ENCODE peak calls at places on chromosomes 12 and 14, in nine cellular contexts. M, T, S, Z, B, P, E, V and I are unnamed samples.

GRCh38 chr14:32947792-32948191 is 9.1 kb downstream of the NPAS3 start:
- DNase-seq in M (no peak), T (no peak), S (no peak), Z (no peak), B (no peak), P (no peak), E (no peak), V (no peak), I (no peak)

GRCh38 chr12:113373966-113374365 is 15.6 kb downstream of the PLBD2 start:
- DNase-seq in M (no peak), T (no peak), S (no peak), Z (no peak), B (no peak), P (no peak), E (no peak), V (no peak), I (no peak)

GRCh38 chr12:72271741-72272661 is at the start of gene TRHDE:
- DNase-seq in M (no peak), T (peak), S (no peak), Z (peak), B (peak), P (no peak), E (peak), V (peak), I (no peak)

GRCh38 chr12:72035625-72036024 is 97.0 kb downstream of the TPH2 start:
- DNase-seq in M (no peak), T (no peak), S (no peak), Z (no peak), B (no peak), P (no peak), E (no peak), V (no peak), I (no peak)

GRCh38 chr14:68938515-68939423 is 40.3 kb downstream of the ACTN1 start:
- DNase-seq in M (no peak), T (no peak), S (no peak), Z (no peak), B (no peak), P (no peak), E (no peak), V (no peak), I (no peak)

GRCh38 chr14:74583689-74584434 is 28.2 kb downstream of the LTBP2 start:
- DNase-seq in M (no peak), T (peak), S (no peak), Z (peak), B (no peak), P (no peak), E (peak), V (no peak), I (peak)

GRCh38 chr14:70716483-70716882 is 74.8 kb downstream of the TTC9 start:
- DNase-seq in M (no peak), T (no peak), S (no peak), Z (no peak), B (no peak), P (no peak), E (no peak), V (no peak), I (no peak)

GRCh38 chr14:59187802-59188460 is 536 bp upstream of the DAAM1 start:
- DNase-seq in M (peak), T (peak), S (no peak), Z (no peak), B (no peak), P (no peak), E (peak), V (peak), I (peak)

GRCh38 chr12:49811136-49811535 is 17.1 kb downstream of the NCKAP5L start:
- DNase-seq in M (no peak), T (no peak), S (no peak), Z (no peak), B (no peak), P (no peak), E (no peak), V (no peak), I (no peak)

GRCh38 chr14:68977137-68977740 is 1.9 kb downstream of the ACTN1 start:
- DNase-seq in M (no peak), T (no peak), S (no peak), Z (no peak), B (no peak), P (no peak), E (peak), V (no peak), I (no peak)

GRCh38 chr12:66755727-66756395 is 77.0 kb upstream of the GRIP1 start:
- DNase-seq in M (no peak), T (no peak), S (no peak), Z (no peak), B (no peak), P (no peak), E (no peak), V (no peak), I (no peak)

GRCh38 chr12:104653730-104654328 is 197.1 kb downstream of the CHST11 start:
- DNase-seq in M (no peak), T (no peak), S (no peak), Z (no peak), B (no peak), P (no peak), E (no peak), V (no peak), I (no peak)

GRCh38 chr12:45246202-45246601 is 30.3 kb downstream of the ANO6 start:
- DNase-seq in M (no peak), T (peak), S (peak), Z (no peak), B (no peak), P (no peak), E (no peak), V (no peak), I (no peak)

GRCh38 chr12:29316772-29317171 is 64.2 kb downstream of the ERGIC2 start:
- DNase-seq in M (no peak), T (peak), S (peak), Z (peak), B (no peak), P (no peak), E (no peak), V (peak), I (peak)

GRCh38 chr12:131457331-131458047 is 253.4 kb upstream of the SFSWAP start:
- DNase-seq in M (no peak), T (no peak), S (no peak), Z (no peak), B (no peak), P (no peak), E (peak), V (no peak), I (no peak)

GRCh38 chr12:48943221-48943620 is 14.1 kb downstream of the ARF3 start:
- DNase-seq in M (no peak), T (no peak), S (no peak), Z (no peak), B (no peak), P (no peak), E (no peak), V (no peak), I (no peak)

GRCh38 chr14:86897704-86898513 is 1095.1 kb downstream of the GALC start:
- DNase-seq in M (no peak), T (no peak), S (no peak), Z (no peak), B (no peak), P (no peak), E (no peak), V (no peak), I (no peak)

GRCh38 chr12:42807251-42807650 is 217.7 kb upstream of the PRICKLE1 start:
- DNase-seq in M (no peak), T (no peak), S (no peak), Z (no peak), B (no peak), P (no peak), E (no peak), V (no peak), I (no peak)